ENCODE peak calls at places on chromosomes 16 and 17, in seven cellular contexts. A is cardiac fibroblast, P is upper lobe of right lung, Q is HFFc6, M is neural progenitor cell, H is HFF-Myc, W is left ventricle myocardium inferior. R is an unnamed sample.
A peak's percentile ranks its signal among the peaks of the same experiment; 100 is the strongest.

GRCh38 chr16:55437627-55438026 is 41.4 kb upstream of the MMP2 start:
- DNase-seq in A (peak; percentile 73), P (no peak), Q (no peak), M (no peak), H (no peak), W (no peak), R (peak; percentile 19)

GRCh38 chr17:46198233-46198632 is 5.0 kb upstream of the KANSL1 start:
- DNase-seq in A (no peak), P (no peak), Q (no peak), M (no peak), H (no peak), W (no peak), R (no peak)

GRCh38 chr17:12990041-12990808 is 27.6 kb downstream of the ELAC2 start:
- DNase-seq in A (peak; percentile 20), P (no peak), Q (no peak), M (no peak), H (no peak), W (peak; percentile 79), R (no peak)

GRCh38 chr17:75931062-75931461 is 9.8 kb downstream of the FBF1 start:
- DNase-seq in A (no peak), P (no peak), Q (no peak), M (no peak), H (no peak), W (no peak), R (no peak)

GRCh38 chr17:11490171-11490760 is 108.0 kb upstream of the DNAH9 start:
- DNase-seq in A (no peak), P (no peak), Q (no peak), M (peak; percentile 67), H (no peak), W (no peak), R (no peak)

GRCh38 chr17:6524520-6524919 is 31.8 kb downstream of the PITPNM3 start:
- DNase-seq in A (peak; percentile 16), P (no peak), Q (no peak), M (no peak), H (no peak), W (no peak), R (peak; percentile 68)

GRCh38 chr16:25027781-25028180 is 12.6 kb upstream of the ARHGAP17 start:
- DNase-seq in A (no peak), P (no peak), Q (no peak), M (no peak), H (no peak), W (no peak), R (no peak)

GRCh38 chr16:22673463-22673862 is 140.5 kb upstream of the HS3ST2 start:
- DNase-seq in A (no peak), P (no peak), Q (no peak), M (no peak), H (no peak), W (no peak), R (no peak)

GRCh38 chr17:30832438-30832790 is 648 bp downstream of the ATAD5 start:
- DNase-seq in A (no peak), P (no peak), Q (no peak), M (peak; percentile 2), H (no peak), W (no peak), R (no peak)

GRCh38 chr16:66996324-66996982 is 8.1 kb downstream of the CES4A start:
- DNase-seq in A (peak; percentile 95), P (peak; percentile 69), Q (peak; percentile 62), M (no peak), H (no peak), W (peak; percentile 29), R (peak; percentile 11)

GRCh38 chr17:20852541-20853370 is 190.1 kb downstream of the USP22 start:
- DNase-seq in A (peak; percentile 24), P (no peak), Q (no peak), M (peak; percentile 76), H (no peak), W (peak; percentile 31), R (peak; percentile 26)

GRCh38 chr17:32341141-32341856 is 674 bp downstream of the C17orf75 start:
- DNase-seq in A (peak; percentile 36), P (no peak), Q (peak; percentile 25), M (no peak), H (no peak), W (no peak), R (no peak)

GRCh38 chr16:75027520-75028300 is 28.9 kb downstream of the ZNRF1 start:
- DNase-seq in A (no peak), P (no peak), Q (no peak), M (no peak), H (no peak), W (no peak), R (no peak)

GRCh38 chr16:14309906-14310305 is 238.8 kb downstream of the MRTFB start:
- DNase-seq in A (peak; percentile 83), P (no peak), Q (peak; percentile 92), M (no peak), H (no peak), W (no peak), R (no peak)

GRCh38 chr16:54288592-54289241 is 2.1 kb upstream of the IRX3 start:
- DNase-seq in A (no peak), P (no peak), Q (no peak), M (peak; percentile 32), H (no peak), W (no peak), R (no peak)

GRCh38 chr17:13086142-13086769 is 68.4 kb upstream of the ELAC2 start:
- DNase-seq in A (no peak), P (no peak), Q (no peak), M (no peak), H (peak; percentile 81), W (peak; percentile 22), R (no peak)

GRCh38 chr17:60630352-60630751 is 30.4 kb downstream of the PPM1D start:
- DNase-seq in A (peak; percentile 67), P (no peak), Q (no peak), M (no peak), H (no peak), W (peak; percentile 43), R (no peak)

GRCh38 chr16:22005746-22006145 is 2.2 kb upstream of the MOSMO start:
- DNase-seq in A (no peak), P (no peak), Q (no peak), M (no peak), H (no peak), W (no peak), R (no peak)

GRCh38 chr16:8572919-8573724 is 17.2 kb downstream of the TMEM114 start:
- DNase-seq in A (peak; percentile 75), P (no peak), Q (peak; percentile 25), M (peak; percentile 68), H (no peak), W (no peak), R (no peak)
- TF ChIP-seq CTCF in A (peak; percentile 70), P (peak; percentile 39), Q (peak; percentile 79), M (peak; percentile 69), H (peak; percentile 47), W (peak; percentile 47), R (peak; percentile 60)

DNA sequence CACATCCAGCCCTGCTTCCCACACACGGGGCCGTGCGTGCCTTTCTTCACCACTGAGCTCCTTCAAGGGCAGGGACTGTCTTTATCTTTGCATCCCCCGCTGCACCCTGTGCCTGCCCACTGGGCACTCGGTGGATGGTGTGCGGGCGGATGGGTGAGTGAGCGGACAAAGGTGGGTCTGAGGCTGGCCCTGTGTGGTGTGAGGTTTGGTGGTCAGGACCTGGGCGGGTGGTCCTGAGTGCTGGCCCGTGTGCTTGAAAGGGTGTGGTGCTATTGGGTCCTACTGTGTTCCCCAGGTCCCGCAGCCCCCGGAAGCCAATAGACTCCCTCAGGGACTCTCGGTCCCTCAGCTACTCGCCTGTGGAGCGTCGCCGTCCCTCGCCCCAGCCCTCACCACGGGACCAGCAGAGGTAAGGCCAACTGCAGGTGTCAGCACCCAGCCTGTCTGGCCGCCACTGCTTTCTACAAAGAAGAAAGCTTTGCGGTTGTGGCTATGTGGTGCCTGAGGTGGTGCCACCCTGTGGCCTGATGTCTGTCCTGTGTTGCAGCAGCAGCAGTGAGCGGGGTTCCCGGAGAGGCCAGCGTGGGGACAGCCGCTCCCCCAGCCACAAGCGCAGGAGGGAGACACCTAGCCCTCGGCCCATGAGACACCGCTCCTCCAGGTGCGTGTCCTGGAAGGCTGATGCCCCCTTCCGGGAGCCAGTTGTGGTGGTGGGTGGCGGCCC is 6.9 kb downstream of the ELOB start:
- DNase-seq in A (no peak), P (peak; percentile 63), Q (no peak), M (no peak), H (no peak), W (no peak), R (no peak)
- TF ChIP-seq CTCF in A (no peak), P (no peak), Q (peak; percentile 47), M (no peak), H (peak; percentile 7), W (no peak), R (peak; percentile 18)

GRCh38 chr17:17172990-17173389 is 33.1 kb downstream of the PLD6 start:
- DNase-seq in A (no peak), P (no peak), Q (no peak), M (no peak), H (no peak), W (no peak), R (no peak)

GRCh38 chr17:17170346-17170976 is 35.7 kb downstream of the PLD6 start:
- DNase-seq in A (no peak), P (no peak), Q (no peak), M (no peak), H (no peak), W (no peak), R (no peak)

GRCh38 chr17:17173921-17174320 is 32.2 kb downstream of the PLD6 start:
- DNase-seq in A (no peak), P (no peak), Q (no peak), M (no peak), H (no peak), W (no peak), R (no peak)

GRCh38 chr17:17171186-17171585 is 34.9 kb downstream of the PLD6 start:
- DNase-seq in A (no peak), P (no peak), Q (no peak), M (no peak), H (no peak), W (no peak), R (no peak)

DNA sequence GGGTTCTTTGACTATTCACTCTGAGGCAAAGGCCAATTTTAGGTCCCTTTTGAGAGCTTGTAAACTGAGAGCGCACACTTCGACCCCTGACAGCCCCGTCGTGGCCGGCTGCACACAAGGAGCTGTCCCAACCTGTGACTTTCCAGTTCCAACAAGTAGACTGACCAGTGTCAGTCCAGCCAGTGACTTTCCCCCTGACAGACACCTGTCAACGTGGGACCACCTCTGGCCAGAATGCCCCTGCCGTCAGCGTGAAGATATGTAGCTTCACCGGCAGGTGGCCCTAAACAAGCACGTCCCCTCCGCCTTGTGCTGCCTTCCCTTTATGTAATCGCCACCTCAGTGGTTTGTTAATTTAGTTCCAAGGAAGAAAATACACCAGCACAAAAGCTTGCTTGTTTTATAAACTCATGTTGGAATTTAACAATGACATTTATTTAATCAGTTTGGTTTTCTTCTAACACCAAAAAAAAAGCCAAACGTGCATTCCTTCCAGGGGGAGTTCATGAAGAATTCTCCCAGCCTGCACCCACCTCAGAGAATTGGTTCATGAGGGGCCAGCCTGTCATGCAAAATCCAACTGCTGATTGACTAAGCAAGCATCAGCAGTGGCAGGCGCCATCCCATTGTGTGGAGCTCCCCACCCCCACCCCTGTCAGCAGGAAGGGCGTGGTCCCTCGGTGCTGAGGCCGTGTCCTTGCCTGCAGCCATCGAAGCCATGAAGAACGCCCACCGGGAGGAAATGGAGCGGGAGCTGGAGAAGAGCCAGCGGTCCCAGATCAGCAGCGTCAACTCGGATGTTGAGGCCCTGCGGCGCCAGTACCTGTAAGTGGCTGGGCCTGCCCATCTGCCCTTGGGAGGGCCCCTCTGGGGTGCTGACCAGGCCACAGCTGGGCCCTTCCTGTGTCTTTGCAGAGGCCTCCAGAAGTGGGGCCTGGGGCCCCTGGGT is 33.9 kb downstream of the PLD6 start:
- DNase-seq in A (no peak), P (no peak), Q (no peak), M (no peak), H (no peak), W (peak; percentile 66), R (no peak)
- TF ChIP-seq CTCF in A (no peak), P (no peak), Q (no peak), M (peak; percentile 8), H (no peak), W (no peak), R (peak; percentile 11)

GRCh38 chr17:68953340-68953997 is 1.7 kb downstream of the ABCA8 start:
- DNase-seq in A (no peak), P (no peak), Q (no peak), M (no peak), H (no peak), W (no peak), R (no peak)
- TF ChIP-seq CTCF in A (no peak), P (no peak), Q (no peak), M (no peak), H (no peak), W (no peak), R (no peak)